ENCODE peak calls at places on chromosome 17, in five cellular contexts. M, O, J, Y and F are unnamed samples.

GRCh38 chr17:67532326-67532871 is 155.3 kb downstream of the PITPNC1 start:
- DNase-seq in J (peak), O (peak), Y (no peak), M (no peak), F (no peak)

GRCh38 chr17:47980516-47980915 is 9.6 kb downstream of the CDK5RAP3 start:
- DNase-seq in M (no peak), J (no peak), Y (no peak), O (no peak), F (no peak)

GRCh38 chr17:45234641-45235040 is 13.0 kb downstream of the FMNL1 start:
- DNase-seq in M (peak), J (no peak), Y (no peak), O (no peak), F (peak)

GRCh38 chr17:78817123-78817522 is 23.5 kb downstream of the USP36 start:
- DNase-seq in O (no peak), Y (no peak), J (no peak), M (no peak), F (peak)

GRCh38 chr17:77571562-77571981 is 386.9 kb upstream of the TNRC6C start:
- DNase-seq in J (peak), O (peak), Y (no peak), M (no peak), F (peak)

GRCh38 chr17:43695968-43696865 is 34.5 kb upstream of the MEOX1 start:
- DNase-seq in J (peak), M (no peak), O (peak), Y (peak), F (no peak)

GRCh38 chr17:80991645-80992076 is at the start of gene CHMP6:
- DNase-seq in Y (no peak), M (peak), O (peak), J (peak), F (peak)

GRCh38 chr17:30780343-30780742 is 44.1 kb downstream of the CRLF3 start:
- DNase-seq in O (no peak), M (no peak), Y (no peak), J (no peak), F (no peak)

GRCh38 chr17:4008496-4009163 is 44.4 kb upstream of the ATP2A3 start:
- DNase-seq in O (peak), J (no peak), Y (no peak), M (no peak), F (no peak)

GRCh38 chr17:4007346-4008081 is 43.3 kb upstream of the ATP2A3 start:
- DNase-seq in J (no peak), O (no peak), Y (no peak), M (no peak), F (no peak)

GRCh38 chr17:4009164-4009785 is 45.0 kb upstream of the ATP2A3 start:
- DNase-seq in J (no peak), M (no peak), Y (no peak), O (peak), F (no peak)

GRCh38 chr17:4006745-4007211 is 42.5 kb upstream of the ATP2A3 start:
- DNase-seq in J (no peak), O (no peak), Y (no peak), M (no peak), F (no peak)

GRCh38 chr17:4008082-4008435 is 43.8 kb upstream of the ATP2A3 start:
- DNase-seq in O (peak), J (no peak), Y (no peak), M (no peak), F (no peak)
- TF ChIP-seq CTCF in O (peak), J (no peak), Y (no peak), M (peak), F (no peak)

DNA sequence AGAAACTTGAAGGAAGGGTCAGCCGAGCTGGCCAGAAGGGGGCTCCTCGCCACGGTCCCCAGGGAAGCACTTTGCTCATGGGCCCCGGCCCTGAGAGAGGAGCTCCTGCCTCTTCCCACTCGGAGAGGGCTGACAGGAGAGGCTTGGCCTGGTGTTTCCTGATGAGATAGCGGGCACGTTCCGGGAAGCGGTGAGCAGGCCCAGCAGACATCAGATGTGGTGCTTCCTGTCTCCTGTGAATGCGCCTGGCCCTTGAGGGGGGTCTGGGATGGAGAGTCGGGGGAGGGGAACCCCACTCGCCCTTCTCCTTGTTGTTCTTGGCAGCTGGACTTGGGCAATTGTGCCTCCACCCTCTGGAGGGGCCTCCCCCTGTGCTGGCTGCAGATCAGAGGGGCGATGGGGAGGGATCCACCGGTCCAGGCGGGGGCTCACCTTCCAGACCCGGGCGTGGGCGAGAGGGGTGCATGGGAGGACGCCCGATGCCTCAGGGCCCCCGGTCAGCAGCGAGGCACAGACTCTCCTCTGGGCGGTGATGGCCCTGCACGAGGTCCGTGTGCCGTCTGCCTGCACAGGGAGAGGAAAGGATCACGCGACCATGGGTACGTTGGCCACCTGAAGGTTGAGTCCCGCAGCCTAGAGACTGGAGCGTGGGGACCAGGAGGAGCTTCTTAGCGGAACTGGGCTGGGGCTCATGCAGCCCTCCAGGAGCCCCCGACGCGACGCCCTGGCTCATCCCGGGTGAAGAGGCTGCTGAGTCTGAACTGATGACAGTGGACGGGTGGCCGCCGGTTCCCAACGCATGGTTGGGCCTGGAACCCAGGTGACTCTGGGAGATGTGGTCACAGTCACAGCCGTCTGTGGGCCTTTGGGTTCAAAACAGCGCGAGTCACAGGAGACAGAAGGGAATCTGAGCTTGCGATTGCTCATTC is 25.4 kb downstream of the METRNL start:
- DNase-seq in J (no peak), M (no peak), O (no peak), Y (no peak), F (no peak)
- TF ChIP-seq CTCF in J (no peak), M (no peak), O (no peak), Y (no peak), F (no peak)

GRCh38 chr17:69058165-69058564 is 2.6 kb downstream of the ABCA9 start:
- DNase-seq in M (peak), J (no peak), O (no peak), Y (no peak), F (no peak)
- TF ChIP-seq CTCF in M (peak), J (no peak), O (no peak), Y (no peak), F (no peak)

DNA sequence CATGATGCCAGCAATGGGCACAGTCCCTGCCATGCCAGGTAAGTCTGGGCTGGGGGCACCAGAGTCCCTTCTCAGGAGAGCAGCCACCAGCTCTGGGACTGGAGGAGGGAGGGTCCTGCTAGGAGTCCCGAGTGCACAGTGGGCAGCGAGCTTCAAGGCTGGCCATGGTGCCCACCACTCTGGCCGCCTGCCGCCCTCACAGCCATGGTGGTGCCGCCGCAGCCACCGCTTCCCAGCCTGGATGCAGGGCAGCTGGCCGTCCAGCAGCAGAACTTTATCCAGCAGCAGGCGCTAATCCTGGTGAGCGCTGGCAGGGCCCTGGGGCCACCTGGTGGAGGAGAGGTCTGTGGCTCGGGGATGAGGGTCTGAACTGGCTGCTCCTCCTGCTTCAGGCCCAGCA is 17.9 kb upstream of the SMIM5 start:
- DNase-seq in Y (no peak), M (no peak), O (no peak), J (no peak), F (no peak)
- TF ChIP-seq CTCF in Y (no peak), M (peak), O (no peak), J (no peak), F (no peak)